ENCODE peak calls at places on chromosomes 4 and X, in eight cellular contexts. T, P, Z, K, W, Y, N and F are unnamed samples. For H3K9me3, the result is how much of the 10 kb centered on the place peaks cover.

GRCh38 chr4:78119698-78120097 is 62.6 kb downstream of the FRAS1 start:
- DNase-seq in T (no peak), P (no peak), Z (no peak), K (no peak), W (no peak), Y (no peak), N (no peak), F (no peak)

GRCh38 chr4:169014581-169014980 is 4.5 kb upstream of the CBR4 start:
- DNase-seq in T (no peak), P (no peak), Z (no peak), K (no peak), W (no peak), Y (no peak), N (no peak), F (no peak)

GRCh38 chr4:68864438-68865177 is 48.8 kb downstream of the UGT2B10 start:
- DNase-seq in T (no peak), P (peak), Z (no peak), K (no peak), W (no peak), Y (no peak), N (peak), F (no peak)

GRCh38 chrX:153469811-153470410 is 465 bp downstream of the HAUS7 start:
- DNase-seq in T (peak), P (no peak), Z (no peak), K (no peak), W (peak), Y (no peak), N (no peak), F (no peak)

GRCh38 chr4:40722576-40723161 is 27.1 kb upstream of the NSUN7 start:
- DNase-seq in T (no peak), P (no peak), Z (no peak), K (no peak), W (no peak), Y (no peak), N (no peak), F (no peak)

GRCh38 chr4:102533348-102533747 is 32.2 kb downstream of the NFKB1 start:
- DNase-seq in T (no peak), P (no peak), Z (no peak), K (no peak), W (no peak), Y (no peak), N (no peak), F (no peak)

GRCh38 chr4:17595471-17596005 is 18.5 kb downstream of the LAP3 start:
- DNase-seq in T (peak), P (no peak), Z (no peak), K (no peak), W (no peak), Y (no peak), N (no peak), F (no peak)

GRCh38 chrX:41384041-41384705 is 50.2 kb downstream of the DDX3X start:
- DNase-seq in T (no peak), P (peak), Z (peak), K (no peak), W (peak), Y (no peak), N (peak), F (peak)

GRCh38 chr4:76738081-76738931 is 159.6 kb downstream of the SOWAHB start:
- DNase-seq in T (no peak), P (peak), Z (no peak), K (no peak), W (no peak), Y (no peak), N (no peak), F (no peak)

GRCh38 chrX:17826609-17827496 is 34.2 kb downstream of the RAI2 start:
- DNase-seq in T (no peak), P (no peak), Z (no peak), K (no peak), W (no peak), Y (no peak), N (no peak), F (no peak)

GRCh38 chr4:14977836-14978235 is 24.4 kb upstream of the CPEB2 start:
- DNase-seq in T (no peak), P (no peak), Z (no peak), K (no peak), W (no peak), Y (no peak), N (no peak), F (no peak)

GRCh38 chrX:7582191-7582590 is 260.8 kb upstream of the VCX start:
- DNase-seq in T (no peak), P (no peak), Z (no peak), K (no peak), W (no peak), Y (no peak), N (no peak), F (no peak)

GRCh38 chr4:152983774-152984411 is 47.8 kb downstream of the FHDC1 start:
- DNase-seq in T (no peak), P (no peak), Z (no peak), K (no peak), W (no peak), Y (no peak), N (no peak), F (no peak)

GRCh38 chr4:85724801-85725548 is 250.0 kb downstream of the ARHGAP24 start:
- DNase-seq in T (no peak), P (no peak), Z (no peak), K (no peak), W (no peak), Y (no peak), N (no peak), F (no peak)

GRCh38 chrX:119015407-119016242 is 41.2 kb downstream of the LONRF3 start:
- DNase-seq in T (peak), P (peak), Z (peak), K (no peak), W (peak), Y (no peak), N (peak), F (peak)

GRCh38 chr4:118842055-118842454 is 6.1 kb upstream of the SEC24D start:
- DNase-seq in T (no peak), P (no peak), Z (no peak), K (no peak), W (no peak), Y (no peak), N (no peak), F (no peak)

GRCh38 chr4:162163892-162164759 is at the start of gene FSTL5:
- DNase-seq in T (peak), P (peak), Z (peak), K (peak), W (peak), Y (peak), N (no peak), F (peak)

GRCh38 chr4:88137112-88137511 is 21.3 kb downstream of the ABCG2 start:
- DNase-seq in T (no peak), P (no peak), Z (no peak), K (no peak), W (no peak), Y (no peak), N (no peak), F (no peak)

GRCh38 chr4:53917719-53918118 is 146.7 kb downstream of the CHIC2 start:
- DNase-seq in T (no peak), P (no peak), Z (no peak), K (no peak), W (no peak), Y (no peak), N (no peak), F (no peak)

GRCh38 chrX:108312938-108313337 is 125.3 kb downstream of the COL4A6 start:
- DNase-seq in T (no peak), P (no peak), Z (no peak), K (no peak), W (peak), Y (no peak), N (peak), F (no peak)

GRCh38 chrX:30301977-30302376 is 7.2 kb downstream of the NR0B1 start:
- DNase-seq in T (no peak), P (no peak), Z (no peak), K (no peak), W (no peak), Y (peak), N (no peak), F (no peak)
- H3K4me3 ChIP-seq in T (no peak), P (no peak), Z (no peak), K (no peak), W (no peak), Y (no peak), N (no peak), F (no peak)

GRCh38 chr4:129059028-129059427 is 34.3 kb downstream of the SCLT1 start:
- DNase-seq in T (no peak), P (no peak), Z (no peak), K (no peak), W (no peak), Y (no peak), N (no peak), F (no peak)
- H3K9me3 ChIP-seq in T (under half), P (under half), Z (under half), K (under half), W (half or more), Y (under half), N (under half), F (under half)

DNA sequence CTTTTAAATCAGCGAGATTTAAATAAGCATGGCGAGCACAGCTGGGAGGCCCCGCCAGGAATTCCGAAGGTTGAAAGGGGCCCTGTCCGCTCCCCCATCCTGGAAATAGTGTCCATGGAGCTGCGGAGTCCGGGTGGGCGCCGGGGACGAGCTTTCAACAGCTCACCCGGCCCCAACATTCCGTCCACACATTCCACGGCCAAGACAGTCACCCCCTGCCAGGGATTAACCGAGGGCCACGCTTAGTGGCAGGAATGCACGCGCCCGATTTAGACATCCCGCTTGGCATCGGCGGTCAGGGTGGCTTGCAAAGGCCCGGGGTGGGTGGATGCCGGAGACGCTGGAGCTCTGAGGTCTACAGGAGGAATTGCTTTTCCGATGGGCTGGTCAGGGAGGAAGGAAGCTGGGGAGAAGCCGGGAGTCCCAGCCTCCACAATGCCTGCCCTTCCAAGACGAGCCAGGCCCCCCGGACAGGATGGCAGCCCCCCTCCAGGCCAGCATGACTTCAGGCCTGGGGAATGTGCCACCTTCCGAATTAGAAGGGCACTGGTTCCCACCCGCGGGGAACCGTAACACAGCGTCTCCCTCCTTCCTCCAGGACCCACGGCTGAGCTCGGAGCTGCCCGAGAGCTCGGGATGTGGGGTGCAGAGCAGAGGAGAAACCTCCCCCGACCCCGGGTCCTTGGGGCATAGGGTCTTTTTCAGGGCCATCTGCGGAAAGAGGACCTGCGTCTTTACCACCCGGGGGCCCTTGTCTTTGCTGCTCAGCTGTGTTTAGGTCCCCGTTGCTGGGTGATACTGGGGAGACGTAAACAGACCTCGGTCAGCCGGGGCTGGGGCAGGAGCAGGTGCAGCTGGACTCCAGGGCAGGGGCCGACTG is 26.9 kb upstream of the PPP2R3B start:
- DNase-seq in T (no peak), P (no peak), Z (no peak), K (no peak), W (peak), Y (peak), N (no peak), F (no peak)
- H3K4me3 ChIP-seq in T (no peak), P (no peak), Z (peak), K (peak), W (peak), Y (peak), N (no peak), F (no peak)

DNA sequence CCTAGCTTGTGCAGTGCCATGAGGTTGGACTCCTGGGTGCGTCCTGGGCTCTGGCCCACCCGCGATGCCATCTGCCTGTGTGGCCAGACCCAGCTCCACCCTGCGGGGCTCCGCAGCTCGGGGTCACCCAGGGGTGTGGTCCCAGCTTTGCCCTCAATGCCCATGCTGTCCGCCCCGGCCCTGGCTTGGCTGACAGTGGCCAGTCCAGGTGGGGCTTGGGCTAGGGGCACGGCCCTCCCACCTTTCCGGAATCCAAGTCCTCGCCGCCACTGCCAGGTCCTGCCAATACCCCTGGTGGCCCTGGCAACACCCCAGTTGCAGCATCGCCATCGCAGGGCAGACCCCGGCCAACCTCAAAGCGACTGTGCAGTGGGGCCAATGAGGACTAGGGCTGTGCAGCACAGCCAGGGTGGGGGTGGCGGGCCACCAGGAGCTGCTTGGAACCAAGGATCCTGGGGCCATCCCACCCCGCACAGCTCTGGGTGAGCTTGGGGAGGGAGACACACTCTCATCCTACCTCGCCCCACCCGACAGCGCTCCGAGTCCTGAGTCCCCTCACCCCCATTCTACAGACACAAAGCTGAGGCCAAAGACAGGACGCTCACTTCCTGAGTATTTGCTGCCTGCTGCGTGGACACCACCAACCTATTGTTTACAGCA is 80.9 kb downstream of the ZNF718 start:
- DNase-seq in T (no peak), P (no peak), Z (no peak), K (no peak), W (no peak), Y (no peak), N (no peak), F (no peak)
- H3K9me3 ChIP-seq in T (under half), P (under half), Z (under half), K (under half), W (under half), Y (under half), N (under half), F (under half)

DNA sequence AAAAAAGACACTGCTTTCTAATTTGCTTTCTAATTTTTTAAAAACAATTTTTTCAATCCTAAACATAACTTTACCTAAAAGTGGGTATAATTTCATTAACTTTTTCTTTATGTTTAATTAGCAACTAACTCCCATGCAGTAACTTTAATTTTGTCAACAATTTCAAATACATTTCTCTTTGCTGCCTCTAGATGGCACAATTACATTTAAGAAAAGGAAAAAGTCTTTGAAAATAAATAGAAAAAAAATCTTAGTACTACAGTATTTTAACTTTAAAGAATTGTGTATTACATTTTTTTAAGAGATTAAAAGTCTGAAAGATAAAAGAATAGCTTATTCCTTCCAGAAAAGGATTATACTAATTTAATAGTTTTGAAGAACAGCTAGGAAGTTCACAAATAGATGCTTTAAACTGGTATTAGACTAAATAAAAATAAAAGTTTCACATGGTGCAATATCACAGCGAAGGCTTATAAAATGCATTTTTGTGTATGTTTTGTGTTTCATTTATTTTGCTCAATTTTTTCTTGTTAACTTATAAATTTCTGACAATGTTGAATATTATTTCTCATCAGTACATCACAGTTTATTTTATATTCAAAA is 105.1 kb downstream of the ADGRA3 start:
- DNase-seq in T (peak), P (no peak), Z (no peak), K (no peak), W (no peak), Y (no peak), N (no peak), F (no peak)
- H3K4me3 ChIP-seq in T (no peak), P (no peak), Z (no peak), K (no peak), W (no peak), Y (no peak), N (no peak), F (no peak)

DNA sequence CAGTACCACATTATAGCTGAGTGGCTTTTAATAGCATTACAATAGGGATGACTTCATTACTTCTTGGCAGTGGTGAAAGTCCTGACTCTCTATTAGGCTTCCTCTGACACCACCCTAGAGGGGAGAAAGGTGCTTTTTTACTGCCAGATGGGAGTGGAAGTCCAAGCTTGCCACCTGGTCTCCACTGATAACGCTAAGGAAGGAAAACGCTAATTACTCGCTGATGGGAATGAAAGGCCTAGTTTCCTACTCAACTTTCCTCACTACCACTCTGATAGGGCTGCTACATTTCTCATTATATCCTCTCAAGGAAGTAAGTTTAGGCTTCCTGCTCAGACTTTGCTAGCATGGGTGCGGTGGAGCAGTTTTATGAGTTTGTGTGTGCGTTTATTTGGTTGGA is 62.3 kb upstream of the PAGE3 start:
- DNase-seq in T (no peak), P (no peak), Z (no peak), K (no peak), W (no peak), Y (no peak), N (no peak), F (no peak)
- H3K9me3 ChIP-seq in T (under half), P (under half), Z (under half), K (under half), W (under half), Y (under half), N (under half), F (under half)

GRCh38 chrX:30310429-30311206 is 1.4 kb upstream of the NR0B1 start:
- DNase-seq in T (no peak), P (no peak), Z (no peak), K (no peak), W (no peak), Y (no peak), N (no peak), F (no peak)

GRCh38 chrX:30308263-30309138 is 689 bp downstream of the NR0B1 start:
- DNase-seq in T (no peak), P (no peak), Z (no peak), K (no peak), W (peak), Y (peak), N (no peak), F (no peak)

GRCh38 chrX:30313322-30313721 is 4.1 kb upstream of the NR0B1 start:
- DNase-seq in T (no peak), P (no peak), Z (no peak), K (no peak), W (no peak), Y (no peak), N (no peak), F (no peak)

GRCh38 chrX:30309139-30309571 is at the start of gene NR0B1:
- DNase-seq in T (no peak), P (no peak), Z (no peak), K (no peak), W (peak), Y (peak), N (no peak), F (no peak)

DNA sequence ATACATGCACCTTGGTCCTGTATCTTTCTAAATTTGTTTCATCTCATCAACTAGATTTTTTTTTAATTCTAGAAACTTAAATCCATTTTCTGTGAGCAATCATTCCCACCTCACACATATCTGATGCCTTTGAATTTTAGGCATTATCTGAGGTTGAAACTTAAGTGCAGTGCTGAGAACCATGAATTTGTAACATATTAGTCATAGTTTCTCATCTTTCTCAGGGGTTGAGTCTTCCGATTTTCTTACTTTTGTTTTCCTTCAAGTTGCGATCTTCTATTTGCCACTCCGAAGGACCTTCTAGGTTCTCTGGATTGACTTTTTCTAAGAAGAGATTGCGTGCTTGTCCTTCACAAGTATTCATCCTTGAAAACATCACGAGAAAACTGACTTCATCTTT is 3.7 kb upstream of the NR0B1 start:
- DNase-seq in T (no peak), P (no peak), Z (no peak), K (no peak), W (no peak), Y (no peak), N (no peak), F (no peak)
- H3K4me3 ChIP-seq in T (no peak), P (no peak), Z (no peak), K (no peak), W (no peak), Y (no peak), N (no peak), F (no peak)

GRCh38 chr4:1998296-1998695 is 10.5 kb downstream of the NELFA start:
- DNase-seq in T (no peak), P (no peak), Z (no peak), K (no peak), W (no peak), Y (no peak), N (no peak), F (no peak)

GRCh38 chr4:1994935-1995334 is 13.8 kb downstream of the NELFA start:
- DNase-seq in T (peak), P (no peak), Z (no peak), K (no peak), W (no peak), Y (no peak), N (no peak), F (no peak)

GRCh38 chr4:1993169-1993516 is 15.6 kb downstream of the NELFA start:
- DNase-seq in T (peak), P (no peak), Z (no peak), K (no peak), W (no peak), Y (no peak), N (no peak), F (no peak)

GRCh38 chr4:1996866-1997611 is 11.7 kb downstream of the NELFA start:
- DNase-seq in T (no peak), P (no peak), Z (no peak), K (no peak), W (no peak), Y (no peak), N (no peak), F (no peak)

GRCh38 chr4:1997712-1998111 is 11.1 kb downstream of the NELFA start:
- DNase-seq in T (no peak), P (no peak), Z (no peak), K (no peak), W (no peak), Y (no peak), N (no peak), F (no peak)
- H3K9me3 ChIP-seq in T (under half), P (under half), Z (under half), K (under half), W (under half), Y (under half), N (under half), F (under half)